ENCODE peak calls at places on chromosomes 6 and 20, in eight cellular contexts. E, V, N, R, D, H, A and X are unnamed samples.

GRCh38 chr6:76615395-76615794 is 542.9 kb upstream of the IMPG1 start:
- DNase-seq in E (no peak), V (no peak), N (no peak), R (no peak), D (no peak), H (no peak), A (no peak), X (no peak)

GRCh38 chr6:132190815-132191175 is 210.5 kb downstream of the MOXD1 start:
- DNase-seq in E (no peak), V (no peak), N (no peak), R (peak; percentile 86), D (no peak), H (no peak), A (no peak), X (no peak)

GRCh38 chr6:120938164-120938875 is 396.0 kb downstream of the TBC1D32 start:
- DNase-seq in E (no peak), V (no peak), N (no peak), R (no peak), D (no peak), H (no peak), A (no peak), X (no peak)

GRCh38 chr6:4004249-4004648 is 74.7 kb downstream of the FAM217A start:
- DNase-seq in E (no peak), V (no peak), N (no peak), R (no peak), D (no peak), H (no peak), A (no peak), X (no peak)

GRCh38 chr6:159061805-159062563 is 17.2 kb upstream of the TAGAP start:
- DNase-seq in E (no peak), V (no peak), N (no peak), R (no peak), D (no peak), H (no peak), A (no peak), X (no peak)

GRCh38 chr6:38453302-38453701 is 186.4 kb downstream of the BTBD9 start:
- DNase-seq in E (no peak), V (no peak), N (no peak), R (no peak), D (no peak), H (no peak), A (no peak), X (no peak)

GRCh38 chr20:63215101-63216040 is 560 bp downstream of the YTHDF1 start:
- DNase-seq in E (no peak), V (peak; percentile 72), N (no peak), R (peak; percentile 56), D (no peak), H (no peak), A (peak; percentile 91), X (no peak)

GRCh38 chr6:83119742-83120300 is 52.4 kb downstream of the DOP1A start:
- DNase-seq in E (no peak), V (no peak), N (no peak), R (peak; percentile 19), D (no peak), H (no peak), A (no peak), X (no peak)

GRCh38 chr6:37576336-37576737 is 76.6 kb upstream of the CCDC167 start:
- DNase-seq in E (no peak), V (peak; percentile 80), N (no peak), R (peak; percentile 84), D (no peak), H (no peak), A (peak; percentile 81), X (peak; percentile 32)

GRCh38 chr6:13355043-13355945 is 27.0 kb upstream of the TBC1D7 start:
- DNase-seq in E (no peak), V (no peak), N (no peak), R (peak; percentile 100), D (no peak), H (no peak), A (no peak), X (peak; percentile 95)

GRCh38 chr6:95280690-95281273 is 296.6 kb upstream of the MANEA start:
- DNase-seq in E (peak; percentile 9), V (peak; percentile 74), N (no peak), R (peak; percentile 1), D (no peak), H (no peak), A (no peak), X (no peak)

GRCh38 chr6:71194730-71195129 is 93.9 kb upstream of the OGFRL1 start:
- DNase-seq in E (no peak), V (no peak), N (no peak), R (peak; percentile 85), D (no peak), H (no peak), A (peak; percentile 5), X (no peak)

GRCh38 chr6:43455034-43455747 is at the start of gene DLK2:
- DNase-seq in E (no peak), V (no peak), N (peak; percentile 60), R (no peak), D (no peak), H (no peak), A (peak; percentile 49), X (no peak)

GRCh38 chr6:164827537-164827936 is 481.9 kb downstream of the C6orf118 start:
- DNase-seq in E (no peak), V (no peak), N (no peak), R (peak; percentile 10), D (no peak), H (no peak), A (no peak), X (no peak)

GRCh38 chr6:154252676-154253075 is 103.9 kb downstream of the IPCEF1 start:
- DNase-seq in E (no peak), V (no peak), N (no peak), R (no peak), D (no peak), H (no peak), A (no peak), X (no peak)

GRCh38 chr6:163571730-163572129 is 157.2 kb downstream of the QKI start:
- DNase-seq in E (no peak), V (no peak), N (no peak), R (no peak), D (no peak), H (no peak), A (no peak), X (no peak)

GRCh38 chr6:50862172-50862571 is 43.5 kb downstream of the TFAP2B start:
- DNase-seq in E (no peak), V (no peak), N (no peak), R (no peak), D (no peak), H (no peak), A (no peak), X (no peak)

GRCh38 chr20:15582146-15582776 is 991.0 kb downstream of the KIF16B start:
- DNase-seq in E (no peak), V (no peak), N (no peak), R (no peak), D (no peak), H (no peak), A (no peak), X (peak; percentile 7)

GRCh38 chr20:15579703-15580102 is 993.5 kb downstream of the KIF16B start:
- DNase-seq in E (no peak), V (no peak), N (no peak), R (no peak), D (no peak), H (no peak), A (no peak), X (no peak)

GRCh38 chr20:15578059-15578458 is 995.2 kb downstream of the KIF16B start:
- DNase-seq in E (no peak), V (no peak), N (no peak), R (no peak), D (no peak), H (no peak), A (no peak), X (no peak)

GRCh38 chr20:15576401-15576800 is 996.8 kb downstream of the KIF16B start:
- DNase-seq in E (no peak), V (no peak), N (no peak), R (no peak), D (no peak), H (no peak), A (no peak), X (no peak)
- TF ChIP-seq CTCF in E (no peak), V (no peak), N (no peak), R (no peak), D (no peak), H (no peak), A (no peak), X (no peak)

DNA sequence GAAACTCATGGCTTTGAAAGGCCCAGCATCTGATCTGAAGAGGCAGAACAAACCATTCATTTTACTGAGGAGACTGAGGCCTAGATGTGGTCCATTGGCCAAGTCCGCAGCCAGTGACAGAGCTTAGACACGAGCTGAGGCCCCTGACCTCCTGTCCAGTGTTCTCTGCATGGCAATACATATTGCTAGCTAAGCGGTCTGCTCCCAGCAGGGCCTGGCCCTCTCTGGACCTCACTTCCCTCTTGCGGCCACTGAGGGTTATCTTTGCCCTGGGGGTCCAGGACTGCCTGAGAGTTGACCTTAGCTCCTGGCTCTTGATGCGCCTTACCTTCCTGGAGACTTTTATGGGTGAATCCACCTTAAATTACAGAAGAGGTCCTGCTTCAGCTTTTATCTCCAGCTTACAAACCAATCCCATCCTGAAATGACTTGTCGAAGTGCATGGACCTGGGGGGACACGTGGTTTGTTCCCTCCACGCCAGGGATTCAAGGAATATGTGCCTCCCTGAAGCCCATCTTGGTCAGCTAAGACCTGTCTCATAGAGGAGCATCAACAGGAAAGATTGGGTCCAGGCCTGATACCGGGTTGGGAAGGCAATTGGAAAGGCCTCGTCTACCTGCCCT is 75.6 kb downstream of the CNBD2 start:
- DNase-seq in E (no peak), V (no peak), N (no peak), R (no peak), D (no peak), H (no peak), A (no peak), X (no peak)
- H3K27ac ChIP-seq in E (no peak overlapping the region), V (no peak overlapping the region), N (no peak overlapping the region), R (no peak overlapping the region), D (no peak overlapping the region), H (no peak overlapping the region), A (no peak overlapping the region), X (peak overlapping the region; percentile 21)

DNA sequence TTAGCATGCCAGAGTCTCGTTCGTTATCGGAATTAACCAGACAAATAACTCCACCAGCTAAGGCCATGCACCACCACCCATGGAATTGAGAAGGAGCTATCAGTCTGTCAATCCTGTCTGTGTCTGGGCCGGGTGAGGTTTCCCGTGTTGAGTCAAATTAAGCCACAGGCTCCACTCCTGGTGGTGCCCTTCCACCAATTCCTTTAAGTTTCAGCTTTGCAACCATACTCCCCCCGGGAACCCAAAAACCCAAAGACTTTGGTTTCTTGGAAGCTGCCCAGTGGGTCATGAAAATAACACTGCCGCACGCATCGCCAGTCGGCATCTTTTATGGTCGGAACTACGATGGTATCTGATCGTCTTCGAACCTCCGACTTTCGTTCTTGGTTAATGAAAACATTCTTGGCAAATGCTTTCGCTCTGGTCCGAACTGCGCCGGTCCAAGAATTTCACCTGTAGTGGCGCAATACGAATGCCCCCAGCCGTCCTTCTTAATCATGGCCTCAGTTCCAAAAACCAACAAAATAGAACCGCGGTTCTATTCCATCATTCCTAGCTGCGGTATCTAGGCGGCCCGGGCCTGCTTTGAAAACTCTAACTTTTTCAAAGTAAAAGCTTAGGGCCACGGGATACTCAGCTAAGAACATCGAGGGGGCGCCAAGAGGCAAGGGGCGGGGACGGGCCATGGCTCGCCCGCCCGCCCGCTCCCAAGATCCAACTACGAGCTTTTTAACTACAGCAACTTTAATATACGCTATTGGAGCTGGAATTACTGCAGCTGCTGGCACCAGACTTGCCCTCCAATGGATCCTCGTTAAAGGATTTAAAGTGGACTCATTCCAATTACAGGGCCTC is 1958.5 kb upstream of the DEFB115 start:
- DNase-seq in E (no peak), V (no peak), N (no peak), R (peak; percentile 6), D (no peak), H (no peak), A (no peak), X (no peak)
- H3K9me3 ChIP-seq in E (no peaks in the 10 kb centered on the region), V (peaks cover 15% of the 10 kb centered on the region), N (no peaks in the 10 kb centered on the region), R (no peaks in the 10 kb centered on the region), D (peaks cover 7% of the 10 kb centered on the region), H (peaks cover 81% of the 10 kb centered on the region), A (peaks cover 4% of the 10 kb centered on the region), X (peaks cover 80% of the 10 kb centered on the region)

GRCh38 chr6:100121854-100122609 is 128.0 kb upstream of the MCHR2 start:
- DNase-seq in E (no peak), V (no peak), N (no peak), R (no peak), D (no peak), H (no peak), A (no peak), X (no peak)
- TF ChIP-seq CTCF in E (no peak), V (no peak), N (no peak), R (no peak), D (no peak), H (no peak), A (no peak), X (no peak)